ENCODE peak calls at places on chromosome 13, in four cellular contexts. M is hepatocyte, B is IMR-90, D is GM23248. J is an unnamed sample.

GRCh38 chr13:45200701-45201230 is at the start of gene KCTD4:
- DNase-seq in M (no peak), B (peak), D (peak), J (no peak)

GRCh38 chr13:28357247-28357825 is 137.6 kb downstream of the FLT1 start:
- DNase-seq in M (no peak), B (no peak), D (no peak), J (peak)

GRCh38 chr13:78978381-78978998 is 319.5 kb upstream of the OBI1 start:
- DNase-seq in M (peak), B (peak), D (peak), J (peak)

GRCh38 chr13:104641309-104641708 is 1575.1 kb upstream of the SLC10A2 start:
- DNase-seq in M (no peak), B (peak), D (no peak), J (peak)

GRCh38 chr13:29591310-29591709 is 4.2 kb downstream of the SLC7A1 start:
- DNase-seq in M (no peak), B (peak), D (peak), J (no peak)

GRCh38 chr13:41411536-41411935 is 45.8 kb upstream of the RGCC start:
- DNase-seq in M (peak), B (peak), D (peak), J (peak)

GRCh38 chr13:78420814-78421213 is 182.5 kb downstream of the POU4F1 start:
- DNase-seq in M (no peak), B (no peak), D (no peak), J (no peak)

GRCh38 chr13:41917641-41918040 is 43.3 kb downstream of the VWA8 start:
- DNase-seq in M (no peak), B (peak), D (peak), J (no peak)

GRCh38 chr13:109275390-109275789 is 511.0 kb downstream of the IRS2 start:
- DNase-seq in M (no peak), B (no peak), D (no peak), J (no peak)

GRCh38 chr13:49908637-49909036 is 27.5 kb downstream of the SPRYD7 start:
- DNase-seq in M (no peak), B (no peak), D (no peak), J (no peak)

GRCh38 chr13:25114220-25114619 is 18.3 kb downstream of the PABPC3 start:
- DNase-seq in M (peak), B (peak), D (peak), J (peak)

GRCh38 chr13:25116044-25116443 is 20.1 kb downstream of the PABPC3 start:
- DNase-seq in M (no peak), B (no peak), D (no peak), J (peak)

GRCh38 chr13:25117312-25117711 is 21.4 kb downstream of the PABPC3 start:
- DNase-seq in M (no peak), B (no peak), D (no peak), J (no peak)

GRCh38 chr13:25112856-25113255 is 16.9 kb downstream of the PABPC3 start:
- DNase-seq in M (no peak), B (no peak), D (no peak), J (no peak)

GRCh38 chr13:25118371-25118770 is 22.4 kb downstream of the PABPC3 start:
- DNase-seq in M (no peak), B (no peak), D (no peak), J (no peak)
- H2AFZ ChIP-seq in M (no peak), B (no peak), D (no peak), J (no peak)

GRCh38 chr13:105814219-105814901 is 721.1 kb downstream of the EFNB2 start:
- DNase-seq in M (no peak), B (no peak), D (no peak), J (peak)
- H2AFZ ChIP-seq in M (no peak), B (peak), D (no peak), J (no peak)

GRCh38 chr13:54640719-54641118 is 1612.1 kb downstream of the OLFM4 start:
- DNase-seq in M (no peak), B (no peak), D (no peak), J (no peak)

GRCh38 chr13:54633461-54633860 is 1604.8 kb downstream of the OLFM4 start:
- DNase-seq in M (no peak), B (no peak), D (no peak), J (no peak)

GRCh38 chr13:54637377-54637776 is 1608.8 kb downstream of the OLFM4 start:
- DNase-seq in M (peak), B (no peak), D (no peak), J (peak)

DNA sequence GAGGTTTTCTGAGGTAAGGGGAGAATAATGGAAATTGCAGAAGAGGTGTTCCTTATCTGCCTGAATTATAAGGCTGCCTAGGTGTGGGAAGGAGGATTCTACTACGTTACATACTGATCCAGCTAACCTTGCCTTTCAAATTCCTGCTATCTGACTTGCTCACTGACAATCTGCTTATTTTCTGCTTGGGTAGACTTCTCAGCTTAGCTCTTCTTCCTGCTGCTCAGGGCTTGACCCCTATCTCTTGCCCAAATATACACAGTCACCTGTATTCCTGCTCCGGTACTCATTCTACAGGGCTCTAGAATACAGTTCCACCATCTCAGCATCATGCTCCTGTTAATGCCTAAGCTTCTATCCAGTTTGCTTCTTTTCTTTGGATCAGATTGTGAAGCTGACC is 1607.6 kb downstream of the OLFM4 start:
- DNase-seq in M (no peak), B (no peak), D (no peak), J (no peak)
- H2AFZ ChIP-seq in M (no peak), B (no peak), D (no peak), J (no peak)

GRCh38 chr13:44068169-44068568 is 188.5 kb downstream of the LACC1 start:
- DNase-seq in M (no peak), B (peak), D (peak), J (peak)
- H2AFZ ChIP-seq in M (no peak), B (no peak), D (peak), J (peak)

GRCh38 chr13:20175406-20175794 is 14.5 kb upstream of the GJA3 start:
- DNase-seq in M (no peak), B (no peak), D (no peak), J (no peak)

GRCh38 chr13:20175907-20176652 is 15.2 kb upstream of the GJA3 start:
- DNase-seq in M (no peak), B (no peak), D (no peak), J (no peak)

GRCh38 chr13:20173121-20173746 is 12.4 kb upstream of the GJA3 start:
- DNase-seq in M (no peak), B (peak), D (peak), J (no peak)

GRCh38 chr13:20177049-20177831 is 15.5 kb downstream of the GJB2 start:
- DNase-seq in M (no peak), B (no peak), D (no peak), J (no peak)

GRCh38 chr13:20174656-20175405 is 14.0 kb upstream of the GJA3 start:
- DNase-seq in M (peak), B (peak), D (peak), J (peak)
- H2AFZ ChIP-seq in M (peak), B (peak), D (peak), J (peak)

GRCh38 chr13:31904941-31905824 is 126.4 kb upstream of the FRY start:
- DNase-seq in M (no peak), B (no peak), D (no peak), J (no peak)
- H2AFZ ChIP-seq in M (no peak), B (no peak), D (no peak), J (no peak)

J was measured in PC-3.